ENCODE peak calls at places on chromosomes 11 and 22, in five cellular contexts. One of them, this sample, is unnamed. For H3K4me1, the result is how much of the 10 kb centered on the place peaks cover.

GRCh38 chr11:2703487-2704141 is 3.8 kb upstream of the KCNQ1OT1 start:
- DNase-seq in HCT116: no peak
- DNase-seq in fibroblast of lung: no peak
- DNase-seq in HepG2: no peak
- DNase-seq in keratinocyte: no peak
- DNase-seq in this sample: no peak

GRCh38 chr22:37018815-37019308 is 385 bp downstream of the TST start:
- DNase-seq in HCT116: no peak
- DNase-seq in fibroblast of lung: peak
- DNase-seq in HepG2: peak
- DNase-seq in keratinocyte: no peak
- DNase-seq in this sample: no peak

GRCh38 chr22:27306771-27307170 is 494.8 kb downstream of the MN1 start:
- DNase-seq in HCT116: no peak
- DNase-seq in fibroblast of lung: no peak
- DNase-seq in HepG2: no peak
- DNase-seq in keratinocyte: no peak
- DNase-seq in this sample: no peak

GRCh38 chr22:23065495-23066122 is 4.7 kb upstream of the GNAZ start:
- DNase-seq in HCT116: no peak
- DNase-seq in fibroblast of lung: no peak
- DNase-seq in HepG2: no peak
- DNase-seq in keratinocyte: no peak
- DNase-seq in this sample: no peak

GRCh38 chr11:44590769-44591168 is 25.3 kb downstream of the CD82 start:
- DNase-seq in HCT116: no peak
- DNase-seq in fibroblast of lung: no peak
- DNase-seq in HepG2: no peak
- DNase-seq in keratinocyte: no peak
- DNase-seq in this sample: no peak

GRCh38 chr11:64876835-64877341 is 1.5 kb downstream of the EHD1 start:
- DNase-seq in HCT116: no peak
- DNase-seq in fibroblast of lung: peak
- DNase-seq in HepG2: peak
- DNase-seq in keratinocyte: no peak
- DNase-seq in this sample: peak

GRCh38 chr11:42112896-42113295 is 653.4 kb upstream of the LRRC4C start:
- DNase-seq in HCT116: no peak
- DNase-seq in fibroblast of lung: no peak
- DNase-seq in HepG2: no peak
- DNase-seq in keratinocyte: no peak
- DNase-seq in this sample: no peak

GRCh38 chr11:64854534-64855502 is 10.4 kb upstream of the CDC42BPG start:
- DNase-seq in HCT116: peak
- DNase-seq in fibroblast of lung: peak
- DNase-seq in HepG2: peak
- DNase-seq in keratinocyte: peak
- DNase-seq in this sample: peak

GRCh38 chr11:2760196-2760871 is 60.5 kb upstream of the KCNQ1OT1 start:
- DNase-seq in HCT116: no peak
- DNase-seq in fibroblast of lung: no peak
- DNase-seq in HepG2: no peak
- DNase-seq in keratinocyte: no peak
- DNase-seq in this sample: no peak

GRCh38 chr11:104826772-104827171 is 71.5 kb downstream of the CASP12 start:
- DNase-seq in HCT116: no peak
- DNase-seq in fibroblast of lung: no peak
- DNase-seq in HepG2: no peak
- DNase-seq in keratinocyte: no peak
- DNase-seq in this sample: no peak

GRCh38 chr11:20612416-20612815 is 13.0 kb downstream of the SLC6A5 start:
- DNase-seq in HCT116: no peak
- DNase-seq in fibroblast of lung: no peak
- DNase-seq in HepG2: no peak
- DNase-seq in keratinocyte: no peak
- DNase-seq in this sample: no peak

GRCh38 chr11:30786392-30787120 is 200.4 kb upstream of the MPPED2 start:
- DNase-seq in HCT116: no peak
- DNase-seq in fibroblast of lung: peak
- DNase-seq in HepG2: peak
- DNase-seq in keratinocyte: no peak
- DNase-seq in this sample: no peak

GRCh38 chr11:443542-444199 is 1.9 kb upstream of the ANO9 start:
- DNase-seq in HCT116: no peak
- DNase-seq in fibroblast of lung: no peak
- DNase-seq in HepG2: no peak
- DNase-seq in keratinocyte: no peak
- DNase-seq in this sample: no peak

GRCh38 chr22:22148905-22149304 is 95.7 kb upstream of the VPREB1 start:
- DNase-seq in HCT116: no peak
- DNase-seq in fibroblast of lung: no peak
- DNase-seq in HepG2: no peak
- DNase-seq in keratinocyte: no peak
- DNase-seq in this sample: no peak

GRCh38 chr11:748007-748359 is 719 bp downstream of the TALDO1 start:
- DNase-seq in HCT116: no peak
- DNase-seq in fibroblast of lung: peak
- DNase-seq in HepG2: no peak
- DNase-seq in keratinocyte: no peak
- DNase-seq in this sample: no peak

GRCh38 chr11:20023082-20023426 is 137.2 kb downstream of the DBX1 start:
- DNase-seq in HCT116: no peak
- DNase-seq in fibroblast of lung: no peak
- DNase-seq in HepG2: no peak
- DNase-seq in keratinocyte: no peak
- DNase-seq in this sample: no peak

GRCh38 chr11:18754308-18754707 is 28.3 kb upstream of the IGSF22 start:
- DNase-seq in HCT116: no peak
- DNase-seq in fibroblast of lung: peak
- DNase-seq in HepG2: no peak
- DNase-seq in keratinocyte: no peak
- DNase-seq in this sample: no peak

DNA sequence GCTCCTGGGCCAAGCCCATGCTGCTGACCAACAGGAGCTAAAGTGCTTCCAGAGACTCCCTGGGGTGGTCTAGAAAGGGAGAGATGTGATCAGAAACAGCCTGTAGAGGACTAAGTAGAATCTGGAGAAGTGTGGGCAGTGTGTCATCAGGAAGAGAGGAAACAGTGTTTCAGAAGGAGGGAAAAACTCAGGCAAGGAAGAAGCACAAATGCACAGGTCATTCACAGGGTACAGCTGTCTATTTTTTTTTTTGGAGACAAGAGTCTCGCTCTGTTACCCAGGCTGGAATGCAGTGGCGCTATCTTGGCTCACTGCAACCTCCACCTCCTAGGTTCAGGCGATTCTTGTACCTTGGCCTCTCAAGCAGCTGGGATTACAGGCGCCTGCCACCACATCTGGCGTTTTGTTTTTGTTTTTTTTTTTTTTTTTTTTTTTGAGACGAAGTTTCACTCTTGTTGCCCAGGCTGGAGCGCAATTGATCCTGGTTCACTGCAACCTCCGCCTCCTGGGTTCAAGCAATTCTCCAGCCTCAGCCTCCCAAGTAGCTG is 74.4 kb downstream of the MICAL3 start:
- DNase-seq in HCT116: no peak
- DNase-seq in fibroblast of lung: no peak
- DNase-seq in HepG2: no peak
- DNase-seq in keratinocyte: no peak
- DNase-seq in this sample: no peak
- H3K4me1 ChIP-seq in HCT116: under half
- H3K4me1 ChIP-seq in fibroblast of lung: under half
- H3K4me1 ChIP-seq in HepG2: half or more
- H3K4me1 ChIP-seq in keratinocyte: under half
- H3K4me1 ChIP-seq in this sample: under half

GRCh38 chr22:46064236-46064965 is 85.9 kb upstream of the PPARA start:
- DNase-seq in HCT116: no peak
- DNase-seq in fibroblast of lung: peak
- DNase-seq in HepG2: no peak
- DNase-seq in keratinocyte: no peak
- DNase-seq in this sample: no peak

GRCh38 chr22:46064966-46065666 is 85.2 kb upstream of the PPARA start:
- DNase-seq in HCT116: no peak
- DNase-seq in fibroblast of lung: peak
- DNase-seq in HepG2: no peak
- DNase-seq in keratinocyte: no peak
- DNase-seq in this sample: no peak

GRCh38 chr22:46067159-46068111 is 82.9 kb upstream of the PPARA start:
- DNase-seq in HCT116: no peak
- DNase-seq in fibroblast of lung: peak
- DNase-seq in HepG2: no peak
- DNase-seq in keratinocyte: no peak
- DNase-seq in this sample: no peak

GRCh38 chr22:46066691-46067090 is 83.6 kb upstream of the PPARA start:
- DNase-seq in HCT116: no peak
- DNase-seq in fibroblast of lung: peak
- DNase-seq in HepG2: no peak
- DNase-seq in keratinocyte: no peak
- DNase-seq in this sample: no peak

DNA sequence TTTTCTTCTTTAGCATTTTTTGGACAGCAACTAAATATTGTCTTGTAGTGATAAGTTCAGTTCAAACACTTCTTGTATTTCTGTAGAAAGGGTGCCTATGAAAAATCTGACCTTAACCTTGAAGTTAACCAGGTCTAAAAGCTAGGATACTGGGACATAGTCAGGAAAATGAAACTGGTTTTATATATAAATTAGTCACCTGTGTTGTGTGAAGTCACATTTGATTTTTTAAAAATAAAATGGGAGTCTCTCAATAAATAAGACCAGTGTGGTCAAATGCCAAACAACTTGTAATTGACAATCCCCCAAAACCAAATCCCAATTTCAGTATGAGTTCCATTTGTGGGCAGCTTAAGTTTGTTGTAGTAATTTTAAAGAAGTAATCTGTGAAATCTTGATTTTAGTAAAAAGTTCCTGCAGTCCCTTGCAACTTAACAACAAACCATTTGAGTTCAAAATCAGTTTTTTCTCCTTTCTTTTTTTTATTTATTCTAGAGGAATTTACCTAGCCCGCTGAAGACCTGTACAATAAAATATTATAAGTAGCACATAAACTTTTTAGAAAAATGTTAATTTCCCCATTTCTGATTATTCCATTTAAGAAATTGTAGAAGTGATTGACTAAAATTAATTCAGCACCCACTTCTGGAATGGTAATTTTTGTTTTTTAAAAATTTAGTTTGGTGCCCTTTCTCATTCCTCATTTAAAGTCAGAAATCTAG is 84.4 kb upstream of the PPARA start:
- DNase-seq in HCT116: no peak
- DNase-seq in fibroblast of lung: no peak
- DNase-seq in HepG2: no peak
- DNase-seq in keratinocyte: no peak
- DNase-seq in this sample: no peak
- H3K27ac ChIP-seq in HCT116: peak
- H3K27ac ChIP-seq in fibroblast of lung: peak
- H3K27ac ChIP-seq in HepG2: no peak
- H3K27ac ChIP-seq in keratinocyte: peak
- H3K27ac ChIP-seq in this sample: no peak

GRCh38 chr11:66082936-66083698 is 13.0 kb downstream of the PACS1 start:
- DNase-seq in HCT116: no peak
- DNase-seq in fibroblast of lung: peak
- DNase-seq in HepG2: peak
- DNase-seq in keratinocyte: no peak
- DNase-seq in this sample: no peak

GRCh38 chr11:66085071-66085470 is 15.0 kb downstream of the PACS1 start:
- DNase-seq in HCT116: no peak
- DNase-seq in fibroblast of lung: no peak
- DNase-seq in HepG2: no peak
- DNase-seq in keratinocyte: no peak
- DNase-seq in this sample: no peak

GRCh38 chr11:66076561-66076960 is 6.5 kb downstream of the PACS1 start:
- DNase-seq in HCT116: no peak
- DNase-seq in fibroblast of lung: peak
- DNase-seq in HepG2: no peak
- DNase-seq in keratinocyte: no peak
- DNase-seq in this sample: no peak

GRCh38 chr11:66081505-66081904 is 11.4 kb downstream of the PACS1 start:
- DNase-seq in HCT116: no peak
- DNase-seq in fibroblast of lung: peak
- DNase-seq in HepG2: no peak
- DNase-seq in keratinocyte: no peak
- DNase-seq in this sample: peak

DNA sequence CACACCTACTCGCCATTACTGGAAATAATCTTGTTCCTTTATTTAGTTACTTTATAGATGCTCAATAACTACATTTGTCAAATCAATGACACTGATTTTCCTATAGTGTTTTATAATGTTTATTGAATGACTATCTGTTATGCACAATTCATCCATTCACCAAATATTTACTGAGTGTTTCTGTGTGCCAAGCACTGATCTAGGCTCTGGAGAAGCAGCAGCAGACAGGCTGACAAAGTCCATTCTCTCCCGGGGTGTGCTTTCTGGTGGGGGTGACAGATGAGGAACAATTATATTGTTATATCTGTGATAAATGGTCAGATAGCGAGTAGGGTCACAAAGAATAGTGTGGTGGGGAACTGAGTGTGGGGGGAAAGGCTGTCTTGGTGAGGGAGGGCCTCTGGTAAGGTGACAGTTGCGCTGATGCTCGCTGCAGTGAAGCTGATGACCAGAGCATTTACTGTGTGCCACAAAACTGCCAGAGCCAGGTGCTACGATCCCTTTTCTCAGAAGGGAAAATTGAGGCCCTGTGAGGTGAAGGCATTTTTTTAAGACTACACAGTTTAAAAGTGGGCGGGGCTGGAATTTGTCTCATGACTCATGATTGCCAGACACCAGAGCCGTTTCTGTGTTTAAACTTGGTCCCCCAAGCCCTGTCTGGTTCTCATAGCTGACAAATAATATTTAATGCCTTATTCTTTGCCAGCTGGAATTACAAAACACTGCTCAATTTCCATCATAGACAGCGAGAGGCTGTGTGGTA is 10.2 kb downstream of the PACS1 start:
- DNase-seq in HCT116: peak
- DNase-seq in fibroblast of lung: peak
- DNase-seq in HepG2: peak
- DNase-seq in keratinocyte: no peak
- DNase-seq in this sample: peak
- H3K4me2 ChIP-seq in HCT116: peak
- H3K4me2 ChIP-seq in fibroblast of lung: peak
- H3K4me2 ChIP-seq in HepG2: no peak
- H3K4me2 ChIP-seq in keratinocyte: peak
- H3K4me2 ChIP-seq in this sample: peak

DNA sequence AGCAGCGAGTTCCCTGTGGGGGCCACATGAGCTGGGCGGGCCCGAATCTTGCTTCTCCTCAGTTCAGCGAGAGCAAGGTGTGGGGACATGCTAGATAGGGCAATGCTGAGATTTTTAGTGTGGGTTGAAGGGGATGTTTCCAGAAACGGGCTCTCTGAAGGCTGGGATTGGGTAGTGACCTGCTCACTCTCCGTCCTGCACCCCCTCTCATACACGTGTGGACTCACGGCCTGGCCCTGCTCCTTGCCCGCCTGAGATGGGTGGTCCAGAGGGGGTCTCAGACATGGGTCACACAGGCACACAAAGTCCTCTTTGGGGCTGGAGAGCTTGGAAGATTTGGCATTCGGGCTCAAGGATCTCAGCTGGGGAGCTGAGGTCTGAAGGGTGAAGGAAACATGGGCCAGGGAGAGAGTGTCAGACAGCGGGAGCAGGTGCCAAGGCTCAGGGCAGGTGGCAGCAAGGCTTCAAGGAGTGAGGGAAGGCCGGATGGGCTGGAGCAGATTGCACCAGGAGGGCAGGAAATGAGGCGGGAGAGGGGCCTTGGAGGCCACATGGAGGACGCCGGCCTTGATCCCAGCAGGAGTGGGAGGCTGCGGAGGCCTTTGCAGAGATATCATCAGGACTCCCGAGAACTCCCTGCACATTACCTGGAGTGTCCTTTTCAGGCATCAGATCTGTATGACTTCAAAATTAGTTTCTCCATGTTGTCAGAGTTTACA is 74.1 kb downstream of the PARVB start:
- DNase-seq in HCT116: no peak
- DNase-seq in fibroblast of lung: no peak
- DNase-seq in HepG2: no peak
- DNase-seq in keratinocyte: no peak
- DNase-seq in this sample: no peak
- H3K4me1 ChIP-seq in HCT116: under half
- H3K4me1 ChIP-seq in fibroblast of lung: under half
- H3K4me1 ChIP-seq in HepG2: under half
- H3K4me1 ChIP-seq in keratinocyte: under half
- H3K4me1 ChIP-seq in this sample: under half

This sample was measured in PC-9.